ENCODE peak calls at places on chromosomes 7 and 10, in six cellular contexts. One of them, this sample, is unnamed.

GRCh38 chr7:13742126-13742525 is 247.3 kb downstream of the ETV1 start:
- DNase-seq in upper lobe of right lung: no peak
- DNase-seq in GM12865: no peak
- DNase-seq in ovary: no peak
- DNase-seq in bronchial epithelial cell: no peak
- DNase-seq in AG04450: no peak
- DNase-seq in this sample: peak

GRCh38 chr7:150665882-150666281 is 19.6 kb upstream of the GIMAP2 start:
- DNase-seq in upper lobe of right lung: no peak
- DNase-seq in GM12865: no peak
- DNase-seq in ovary: no peak
- DNase-seq in bronchial epithelial cell: no peak
- DNase-seq in AG04450: no peak
- DNase-seq in this sample: no peak

GRCh38 chr7:43905209-43905946 is 1.0 kb downstream of the URGCP start:
- DNase-seq in upper lobe of right lung: no peak
- DNase-seq in GM12865: no peak
- DNase-seq in ovary: peak
- DNase-seq in bronchial epithelial cell: peak
- DNase-seq in AG04450: no peak
- DNase-seq in this sample: no peak

GRCh38 chr7:26275213-26275612 is 16.4 kb upstream of the SNX10 start:
- DNase-seq in upper lobe of right lung: no peak
- DNase-seq in GM12865: no peak
- DNase-seq in ovary: no peak
- DNase-seq in bronchial epithelial cell: no peak
- DNase-seq in AG04450: no peak
- DNase-seq in this sample: no peak

GRCh38 chr7:121385800-121386179 is 10.3 kb downstream of the FAM3C start:
- DNase-seq in upper lobe of right lung: no peak
- DNase-seq in GM12865: peak
- DNase-seq in ovary: no peak
- DNase-seq in bronchial epithelial cell: no peak
- DNase-seq in AG04450: no peak
- DNase-seq in this sample: no peak

GRCh38 chr10:29600067-29600466 is 34.7 kb downstream of the SVIL start:
- DNase-seq in upper lobe of right lung: no peak
- DNase-seq in GM12865: no peak
- DNase-seq in ovary: peak
- DNase-seq in bronchial epithelial cell: peak
- DNase-seq in AG04450: no peak
- DNase-seq in this sample: no peak

GRCh38 chr10:123990889-123991288 is 99.3 kb upstream of the CPXM2 start:
- DNase-seq in upper lobe of right lung: no peak
- DNase-seq in GM12865: no peak
- DNase-seq in ovary: no peak
- DNase-seq in bronchial epithelial cell: no peak
- DNase-seq in AG04450: no peak
- DNase-seq in this sample: no peak

GRCh38 chr7:79282051-79282694 is 171.3 kb downstream of the MAGI2 start:
- DNase-seq in upper lobe of right lung: no peak
- DNase-seq in GM12865: no peak
- DNase-seq in ovary: peak
- DNase-seq in bronchial epithelial cell: peak
- DNase-seq in AG04450: peak
- DNase-seq in this sample: peak

GRCh38 chr7:99876491-99876890 is 342 bp downstream of the OR2AE1 start:
- DNase-seq in upper lobe of right lung: no peak
- DNase-seq in GM12865: no peak
- DNase-seq in ovary: no peak
- DNase-seq in bronchial epithelial cell: no peak
- DNase-seq in AG04450: no peak
- DNase-seq in this sample: no peak

GRCh38 chr10:104127411-104127810 is 5.4 kb downstream of the SFR1 start:
- DNase-seq in upper lobe of right lung: no peak
- DNase-seq in GM12865: peak
- DNase-seq in ovary: no peak
- DNase-seq in bronchial epithelial cell: no peak
- DNase-seq in AG04450: no peak
- DNase-seq in this sample: no peak

GRCh38 chr10:34231441-34232180 is 583.5 kb downstream of the PARD3 start:
- DNase-seq in upper lobe of right lung: no peak
- DNase-seq in GM12865: no peak
- DNase-seq in ovary: no peak
- DNase-seq in bronchial epithelial cell: no peak
- DNase-seq in AG04450: no peak
- DNase-seq in this sample: no peak

GRCh38 chr7:150986099-150986512 is 4.7 kb upstream of the NOS3 start:
- DNase-seq in upper lobe of right lung: no peak
- DNase-seq in GM12865: peak
- DNase-seq in ovary: no peak
- DNase-seq in bronchial epithelial cell: peak
- DNase-seq in AG04450: no peak
- DNase-seq in this sample: no peak

GRCh38 chr10:121519901-121520500 is 78.2 kb downstream of the FGFR2 start:
- DNase-seq in upper lobe of right lung: no peak
- DNase-seq in GM12865: no peak
- DNase-seq in ovary: no peak
- DNase-seq in bronchial epithelial cell: no peak
- DNase-seq in AG04450: no peak
- DNase-seq in this sample: no peak

GRCh38 chr7:55533050-55533728 is 39.1 kb downstream of the VOPP1 start:
- DNase-seq in upper lobe of right lung: no peak
- DNase-seq in GM12865: peak
- DNase-seq in ovary: no peak
- DNase-seq in bronchial epithelial cell: peak
- DNase-seq in AG04450: no peak
- DNase-seq in this sample: no peak

GRCh38 chr10:58291538-58292174 is 22.7 kb downstream of the CISD1 start:
- DNase-seq in upper lobe of right lung: no peak
- DNase-seq in GM12865: peak
- DNase-seq in ovary: peak
- DNase-seq in bronchial epithelial cell: peak
- DNase-seq in AG04450: no peak
- DNase-seq in this sample: no peak

GRCh38 chr7:141045126-141045841 is 28.6 kb upstream of the TMEM178B start:
- DNase-seq in upper lobe of right lung: no peak
- DNase-seq in GM12865: no peak
- DNase-seq in ovary: no peak
- DNase-seq in bronchial epithelial cell: no peak
- DNase-seq in AG04450: no peak
- DNase-seq in this sample: no peak

GRCh38 chr10:74640134-74640533 is 186.3 kb upstream of the KAT6B start:
- DNase-seq in upper lobe of right lung: no peak
- DNase-seq in GM12865: peak
- DNase-seq in ovary: no peak
- DNase-seq in bronchial epithelial cell: no peak
- DNase-seq in AG04450: no peak
- DNase-seq in this sample: no peak

GRCh38 chr7:35729966-35730345 is 35.0 kb upstream of the HERPUD2 start:
- DNase-seq in upper lobe of right lung: no peak
- DNase-seq in GM12865: peak
- DNase-seq in ovary: no peak
- DNase-seq in bronchial epithelial cell: no peak
- DNase-seq in AG04450: no peak
- DNase-seq in this sample: no peak

GRCh38 chr7:7246223-7246622 is 63.9 kb downstream of the C1GALT1 start:
- DNase-seq in upper lobe of right lung: no peak
- DNase-seq in GM12865: no peak
- DNase-seq in ovary: no peak
- DNase-seq in bronchial epithelial cell: no peak
- DNase-seq in AG04450: no peak
- DNase-seq in this sample: no peak

GRCh38 chr10:133440633-133441285 is 13.0 kb upstream of the SCART1 start:
- DNase-seq in upper lobe of right lung: peak
- DNase-seq in GM12865: no peak
- DNase-seq in ovary: no peak
- DNase-seq in bronchial epithelial cell: no peak
- DNase-seq in AG04450: no peak
- DNase-seq in this sample: no peak

GRCh38 chr10:80567292-80567691 is 29.6 kb downstream of the SH2D4B start:
- DNase-seq in upper lobe of right lung: no peak
- DNase-seq in GM12865: no peak
- DNase-seq in ovary: no peak
- DNase-seq in bronchial epithelial cell: no peak
- DNase-seq in AG04450: no peak
- DNase-seq in this sample: no peak

GRCh38 chr7:36855330-36855729 is 131.0 kb upstream of the AOAH start:
- DNase-seq in upper lobe of right lung: no peak
- DNase-seq in GM12865: no peak
- DNase-seq in ovary: peak
- DNase-seq in bronchial epithelial cell: peak
- DNase-seq in AG04450: no peak
- DNase-seq in this sample: no peak

GRCh38 chr7:128904381-128905197 is 5.9 kb downstream of the KCP start:
- DNase-seq in upper lobe of right lung: peak
- DNase-seq in GM12865: peak
- DNase-seq in ovary: no peak
- DNase-seq in bronchial epithelial cell: peak
- DNase-seq in AG04450: no peak
- DNase-seq in this sample: peak

GRCh38 chr10:94524146-94524545 is 21.4 kb upstream of the HELLS start:
- DNase-seq in upper lobe of right lung: no peak
- DNase-seq in GM12865: peak
- DNase-seq in ovary: no peak
- DNase-seq in bronchial epithelial cell: no peak
- DNase-seq in AG04450: peak
- DNase-seq in this sample: no peak

GRCh38 chr10:125158528-125159485 is 1.6 kb downstream of the CTBP2 start:
- DNase-seq in upper lobe of right lung: peak
- DNase-seq in GM12865: no peak
- DNase-seq in ovary: peak
- DNase-seq in bronchial epithelial cell: no peak
- DNase-seq in AG04450: no peak
- DNase-seq in this sample: no peak

GRCh38 chr7:145082366-145083240 is 246.8 kb upstream of the TPK1 start:
- DNase-seq in upper lobe of right lung: no peak
- DNase-seq in GM12865: peak
- DNase-seq in ovary: no peak
- DNase-seq in bronchial epithelial cell: peak
- DNase-seq in AG04450: no peak
- DNase-seq in this sample: no peak

GRCh38 chr7:2792856-2793487 is 51.1 kb downstream of the GNA12 start:
- DNase-seq in upper lobe of right lung: peak
- DNase-seq in GM12865: no peak
- DNase-seq in ovary: no peak
- DNase-seq in bronchial epithelial cell: no peak
- DNase-seq in AG04450: no peak
- DNase-seq in this sample: no peak

GRCh38 chr10:21688870-21689269 is 154.8 kb downstream of the MLLT10 start:
- DNase-seq in upper lobe of right lung: no peak
- DNase-seq in GM12865: no peak
- DNase-seq in ovary: no peak
- DNase-seq in bronchial epithelial cell: no peak
- DNase-seq in AG04450: no peak
- DNase-seq in this sample: no peak

GRCh38 chr7:47622946-47623640 is 41.2 kb upstream of the TNS3 start:
- DNase-seq in upper lobe of right lung: no peak
- DNase-seq in GM12865: no peak
- DNase-seq in ovary: peak
- DNase-seq in bronchial epithelial cell: peak
- DNase-seq in AG04450: peak
- DNase-seq in this sample: peak

GRCh38 chr10:3782099-3782455 is 2.9 kb downstream of the KLF6 start:
- DNase-seq in upper lobe of right lung: no peak
- DNase-seq in GM12865: peak
- DNase-seq in ovary: no peak
- DNase-seq in bronchial epithelial cell: no peak
- DNase-seq in AG04450: no peak
- DNase-seq in this sample: no peak

GRCh38 chr7:105885386-105886111 is 9.2 kb upstream of the ATXN7L1 start:
- DNase-seq in upper lobe of right lung: no peak
- DNase-seq in GM12865: no peak
- DNase-seq in ovary: peak
- DNase-seq in bronchial epithelial cell: no peak
- DNase-seq in AG04450: no peak
- DNase-seq in this sample: no peak

GRCh38 chr10:97584060-97584797 is at the start of gene HOGA1:
- DNase-seq in upper lobe of right lung: peak
- DNase-seq in GM12865: peak
- DNase-seq in ovary: no peak
- DNase-seq in bronchial epithelial cell: peak
- DNase-seq in AG04450: no peak
- DNase-seq in this sample: no peak

DNA sequence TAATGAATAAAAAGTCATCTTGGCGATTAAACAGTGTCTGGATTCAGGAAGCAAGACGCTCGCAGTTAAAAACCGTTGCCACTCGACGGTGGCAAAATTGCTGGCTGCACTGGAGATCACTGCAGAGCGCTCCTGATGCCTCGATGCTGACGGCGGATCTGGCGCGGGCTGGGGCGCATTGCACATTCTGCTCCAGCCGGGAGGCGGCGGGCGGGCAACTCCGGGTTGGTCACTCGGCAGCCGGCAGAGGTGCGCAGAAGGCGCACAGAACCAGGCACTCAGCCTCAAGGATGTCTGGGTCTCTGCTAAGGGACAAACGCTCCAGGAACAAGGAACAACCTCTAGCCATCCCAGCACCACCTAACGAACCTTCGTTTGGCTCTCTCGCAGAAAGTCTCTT is 254.5 kb downstream of the OTUD1 start:
- DNase-seq in upper lobe of right lung: no peak
- DNase-seq in GM12865: no peak
- DNase-seq in ovary: no peak
- DNase-seq in bronchial epithelial cell: no peak
- DNase-seq in AG04450: no peak
- DNase-seq in this sample: no peak
- TF ChIP-seq CTCF in upper lobe of right lung: no peak
- TF ChIP-seq CTCF in GM12865: no peak
- TF ChIP-seq CTCF in ovary: no peak
- TF ChIP-seq CTCF in bronchial epithelial cell: no peak
- TF ChIP-seq CTCF in AG04450: no peak
- TF ChIP-seq CTCF in this sample: no peak

GRCh38 chr10:44858017-44858371 is 53.1 kb upstream of the TMEM72 start:
- DNase-seq in upper lobe of right lung: no peak
- DNase-seq in GM12865: no peak
- DNase-seq in ovary: no peak
- DNase-seq in bronchial epithelial cell: no peak
- DNase-seq in AG04450: no peak
- DNase-seq in this sample: no peak
- TF ChIP-seq CTCF in upper lobe of right lung: peak
- TF ChIP-seq CTCF in GM12865: no peak
- TF ChIP-seq CTCF in ovary: no peak
- TF ChIP-seq CTCF in bronchial epithelial cell: no peak
- TF ChIP-seq CTCF in AG04450: no peak
- TF ChIP-seq CTCF in this sample: no peak

GRCh38 chr7:98280791-98281756 is at the start of gene BRI3:
- DNase-seq in upper lobe of right lung: peak
- DNase-seq in GM12865: peak
- DNase-seq in ovary: peak
- DNase-seq in bronchial epithelial cell: peak
- DNase-seq in AG04450: peak
- DNase-seq in this sample: peak
- TF ChIP-seq CTCF in upper lobe of right lung: no peak
- TF ChIP-seq CTCF in GM12865: no peak
- TF ChIP-seq CTCF in ovary: no peak
- TF ChIP-seq CTCF in bronchial epithelial cell: no peak
- TF ChIP-seq CTCF in AG04450: no peak
- TF ChIP-seq CTCF in this sample: no peak

GRCh38 chr7:146214842-146215241 is 98.2 kb downstream of the CNTNAP2 start:
- DNase-seq in upper lobe of right lung: no peak
- DNase-seq in GM12865: no peak
- DNase-seq in ovary: no peak
- DNase-seq in bronchial epithelial cell: no peak
- DNase-seq in AG04450: no peak
- DNase-seq in this sample: no peak

GRCh38 chr7:146216371-146217041 is 99.9 kb downstream of the CNTNAP2 start:
- DNase-seq in upper lobe of right lung: no peak
- DNase-seq in GM12865: no peak
- DNase-seq in ovary: no peak
- DNase-seq in bronchial epithelial cell: no peak
- DNase-seq in AG04450: no peak
- DNase-seq in this sample: no peak
- TF ChIP-seq CTCF in upper lobe of right lung: no peak
- TF ChIP-seq CTCF in GM12865: no peak
- TF ChIP-seq CTCF in ovary: no peak
- TF ChIP-seq CTCF in bronchial epithelial cell: no peak
- TF ChIP-seq CTCF in AG04450: no peak
- TF ChIP-seq CTCF in this sample: no peak